ENCODE peak calls at places on chromosomes 7 and 10, in six cellular contexts. E is BE2C, C is body of pancreas, H is DND-41, G is upper lobe of left lung, U is esophagus muscularis mucosa. O is an unnamed sample.

GRCh38 chr10:74928742-74929191 is 102.4 kb downstream of the KAT6B start:
- DNase-seq in E (no peak), C (no peak), H (no peak), G (no peak), U (no peak), O (no peak)

GRCh38 chr7:124423863-124424262 is 341.7 kb downstream of the GPR37 start:
- DNase-seq in E (no peak), C (no peak), H (no peak), G (no peak), U (no peak), O (no peak)

GRCh38 chr10:30991647-30992011 is 40.0 kb downstream of the ZNF438 start:
- DNase-seq in E (no peak), C (no peak), H (no peak), G (no peak), U (no peak), O (no peak)

GRCh38 chr10:61792921-61793320 is 108.6 kb upstream of the ARID5B start:
- DNase-seq in E (no peak), C (no peak), H (no peak), G (no peak), U (no peak), O (no peak)

GRCh38 chr10:119980956-119981355 is 88.4 kb downstream of the SEC23IP start:
- DNase-seq in E (no peak), C (no peak), H (no peak), G (no peak), U (no peak), O (no peak)

GRCh38 chr7:123440202-123440601 is 94.2 kb downstream of the IQUB start:
- DNase-seq in E (no peak), C (no peak), H (no peak), G (no peak), U (no peak), O (no peak)

GRCh38 chr10:74856940-74857339 is 30.5 kb downstream of the KAT6B start:
- DNase-seq in E (no peak), C (no peak), H (no peak), G (no peak), U (no peak), O (no peak)

GRCh38 chr10:6409982-6410694 is 169.9 kb downstream of the PRKCQ start:
- DNase-seq in E (no peak), C (no peak), H (peak; percentile 59), G (peak; percentile 45), U (no peak), O (no peak)

GRCh38 chr7:73999664-74000420 is 28.1 kb upstream of the ELN start:
- DNase-seq in E (no peak), C (peak; percentile 54), H (no peak), G (no peak), U (no peak), O (no peak)

GRCh38 chr10:125121003-125121402 is 39.4 kb downstream of the CTBP2 start:
- DNase-seq in E (no peak), C (peak; percentile 61), H (no peak), G (no peak), U (no peak), O (no peak)

GRCh38 chr7:90391488-90391887 is 11.8 kb upstream of the CLDN12 start:
- DNase-seq in E (no peak), C (no peak), H (no peak), G (no peak), U (no peak), O (no peak)

GRCh38 chr7:90384433-90384832 is 18.8 kb upstream of the CLDN12 start:
- DNase-seq in E (no peak), C (no peak), H (no peak), G (no peak), U (no peak), O (no peak)

GRCh38 chr7:90383879-90384278 is 19.4 kb upstream of the CLDN12 start:
- DNase-seq in E (no peak), C (no peak), H (no peak), G (no peak), U (no peak), O (no peak)

GRCh38 chr7:90390926-90391325 is 12.3 kb upstream of the CLDN12 start:
- DNase-seq in E (no peak), C (no peak), H (no peak), G (no peak), U (no peak), O (no peak)

DNA sequence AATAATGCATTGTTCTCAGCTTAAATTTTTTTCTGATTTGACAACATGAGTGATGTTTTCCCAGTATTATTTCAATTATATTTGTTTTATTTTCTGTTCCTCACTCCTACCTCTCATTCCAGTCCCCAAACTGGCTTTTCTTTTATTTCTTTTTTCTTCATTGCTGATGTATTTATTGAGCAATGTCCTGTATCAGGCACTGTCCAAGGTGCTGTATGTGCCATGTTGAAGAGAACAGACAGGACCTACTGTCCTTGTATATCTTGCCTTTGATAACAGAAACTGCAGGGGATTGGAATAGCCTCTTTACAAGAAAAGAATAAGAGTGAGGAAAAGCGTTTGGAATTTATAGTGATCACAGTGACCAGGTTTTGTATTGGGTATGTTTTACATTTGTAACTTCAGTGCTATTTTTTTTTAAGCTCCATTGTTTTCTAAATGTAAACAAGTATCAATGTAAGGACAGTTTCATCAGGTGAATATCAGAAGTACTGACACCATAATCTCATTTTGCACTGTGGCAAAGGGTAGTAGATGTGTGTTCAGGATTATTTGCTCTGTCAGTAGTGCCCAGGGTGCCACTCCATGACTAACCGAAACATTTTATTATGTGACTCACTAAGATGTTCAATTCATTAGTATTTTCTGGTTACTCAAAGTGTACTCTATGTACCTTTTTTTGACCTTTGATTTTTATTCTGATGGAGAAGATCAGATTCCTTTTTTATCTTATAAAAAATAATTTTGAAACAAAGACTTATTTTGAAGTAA is 15.6 kb upstream of the CLDN12 start:
- DNase-seq in E (no peak), C (no peak), H (no peak), G (no peak), U (no peak), O (no peak)
- H3K4me1 ChIP-seq in E (no peaks in the 10 kb centered on the region), C (no peaks in the 10 kb centered on the region), H (no peaks in the 10 kb centered on the region), G (no peaks in the 10 kb centered on the region), U (no peaks in the 10 kb centered on the region), O (no peaks in the 10 kb centered on the region)

GRCh38 chr7:1571261-1571650 is 1.4 kb upstream of the PSMG3 start:
- DNase-seq in E (no peak), C (no peak), H (no peak), G (no peak), U (no peak), O (no peak)

GRCh38 chr7:1572111-1572510 is 2.3 kb upstream of the PSMG3 start:
- DNase-seq in E (no peak), C (no peak), H (no peak), G (no peak), U (no peak), O (no peak)

GRCh38 chr7:1569016-1569415 is 816 bp downstream of the PSMG3 start:
- DNase-seq in E (no peak), C (no peak), H (peak; percentile 48), G (no peak), U (no peak), O (no peak)

GRCh38 chr7:1569440-1569832 is 396 bp downstream of the PSMG3 start:
- DNase-seq in E (no peak), C (no peak), H (no peak), G (no peak), U (no peak), O (no peak)

GRCh38 chr7:1569833-1570632 is at the start of gene PSMG3:
- DNase-seq in E (peak; percentile 94), C (peak; percentile 91), H (peak; percentile 88), G (peak; percentile 95), U (peak; percentile 97), O (peak; percentile 86)
- TF ChIP-seq CTCF in E (no peak), C (peak; percentile 53), H (peak; percentile 32), G (peak; percentile 75), U (peak; percentile 39), O (no peak)

GRCh38 chr7:107692501-107692900 is 31.9 kb downstream of the SLC26A4 start:
- DNase-seq in E (no peak), C (no peak), H (no peak), G (no peak), U (no peak), O (no peak)
- H3K4me1 ChIP-seq in E (peaks cover 3% of the 10 kb centered on the region), C (no peaks in the 10 kb centered on the region), H (no peaks in the 10 kb centered on the region), G (no peaks in the 10 kb centered on the region), U (peaks cover 5% of the 10 kb centered on the region), O (no peaks in the 10 kb centered on the region)

GRCh38 chr7:67738-68395 is 124.5 kb upstream of the FAM20C start:
- DNase-seq in E (no peak), C (no peak), H (no peak), G (no peak), U (no peak), O (no peak)
- TF ChIP-seq CTCF in E (no peak), C (no peak), H (peak; percentile 12), G (no peak), U (no peak), O (peak; percentile 45)

DNA sequence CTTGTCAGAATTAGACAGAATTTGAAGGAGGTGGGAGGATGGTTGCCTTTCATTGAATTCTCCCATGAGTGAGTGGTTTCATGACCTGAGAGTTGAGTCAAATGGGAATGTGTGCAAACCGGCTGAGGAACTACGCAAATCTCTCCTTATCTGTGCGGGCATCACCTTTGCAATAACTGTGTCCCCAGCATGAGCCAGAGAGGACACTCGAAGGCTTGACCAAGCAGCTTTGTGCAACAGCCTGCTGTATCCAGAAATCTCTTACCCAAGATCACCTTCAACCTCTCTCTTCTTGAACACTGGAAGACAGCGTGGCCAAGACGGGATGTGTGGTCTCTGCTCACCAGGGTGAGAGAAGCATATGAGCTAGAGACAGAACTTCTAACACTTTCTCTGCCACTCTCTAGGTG is 93.8 kb upstream of the IKZF1 start:
- DNase-seq in E (no peak), C (no peak), H (no peak), G (no peak), U (peak; percentile 83), O (no peak)
- H3K4me1 ChIP-seq in E (no peaks in the 10 kb centered on the region), C (no peaks in the 10 kb centered on the region), H (peaks cover 27% of the 10 kb centered on the region), G (no peaks in the 10 kb centered on the region), U (no peaks in the 10 kb centered on the region), O (no peaks in the 10 kb centered on the region)

DNA sequence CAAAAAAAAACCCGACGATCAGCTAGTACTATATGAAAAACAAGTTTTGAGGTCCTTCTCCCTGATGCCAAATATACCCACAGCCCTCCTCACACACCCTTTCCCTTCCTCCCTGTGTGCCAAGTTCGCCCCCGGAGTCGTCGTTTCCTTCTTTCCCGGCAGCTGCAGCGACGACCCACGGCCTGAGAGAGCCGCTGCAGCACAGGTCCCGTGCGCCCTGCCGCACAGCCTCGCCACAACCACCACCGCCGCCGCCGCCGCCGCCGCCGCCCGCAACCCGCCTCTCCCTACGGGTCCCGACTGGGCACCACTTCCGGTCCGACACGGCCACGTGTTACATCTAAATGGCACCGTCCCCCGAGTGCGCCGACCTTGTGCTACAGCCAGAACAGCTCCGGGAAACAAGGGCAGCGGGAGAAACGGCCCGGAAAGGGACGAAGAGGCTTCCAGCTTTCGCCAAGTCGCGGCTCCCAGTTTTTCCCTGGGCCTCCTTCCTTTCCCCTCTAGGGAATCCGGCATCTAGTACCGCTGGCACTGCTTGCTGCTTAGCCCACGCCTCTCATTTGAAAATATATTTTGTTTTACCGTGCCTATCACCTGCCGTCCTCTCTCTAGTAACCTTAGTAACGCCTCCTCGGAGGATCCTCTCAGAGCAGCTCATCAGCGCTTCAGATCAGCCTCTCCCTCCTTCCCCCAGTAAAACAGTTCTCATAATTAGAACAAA is at the start of gene FRA10AC1:
- DNase-seq in E (peak; percentile 89), C (peak; percentile 93), H (peak; percentile 87), G (peak; percentile 94), U (peak; percentile 99), O (peak; percentile 94)
- TF ChIP-seq CTCF in E (peak; percentile 36), C (peak; percentile 72), H (peak; percentile 57), G (peak; percentile 71), U (peak; percentile 71), O (peak; percentile 54)

O was measured in Caco-2.